ENCODE peak calls at places on chromosome 19, in five cellular contexts. E is iris pigment epithelial cell, L is fibroblast of the conjunctiva, I is EL, P is type B pancreatic cell. X is an unnamed sample.

GRCh38 chr19:42178791-42179500 is 38.5 kb downstream of the DEDD2 start:
- DNase-seq in P (no peak), L (no peak), E (no peak), I (no peak), X (no peak)

GRCh38 chr19:29851769-29852521 is 40.2 kb downstream of the CCNE1 start:
- DNase-seq in P (no peak), E (no peak), L (no peak), I (no peak), X (no peak)

GRCh38 chr19:31178833-31179470 is 170.3 kb downstream of the TSHZ3 start:
- DNase-seq in E (no peak), L (no peak), P (no peak), I (no peak), X (no peak)

GRCh38 chr19:14580623-14581237 is 2.2 kb upstream of the CLEC17A start:
- DNase-seq in P (no peak), I (no peak), E (no peak), L (no peak), X (no peak)

GRCh38 chr19:48997972-48998371 is 4.3 kb downstream of the RUVBL2 start:
- DNase-seq in L (peak; percentile 24), I (peak; percentile 71), P (no peak), E (peak; percentile 68), X (no peak)

GRCh38 chr19:16249826-16250434 is 52.2 kb downstream of the AP1M1 start:
- DNase-seq in L (peak; percentile 33), P (no peak), E (peak; percentile 17), I (peak; percentile 17), X (no peak)

GRCh38 chr19:38071647-38072046 is 152.4 kb downstream of the DPF1 start:
- DNase-seq in I (no peak), L (no peak), E (no peak), P (no peak), X (no peak)

GRCh38 chr19:48395170-48395455 is 1.6 kb downstream of the GRIN2D start:
- DNase-seq in E (no peak), L (no peak), P (no peak), I (no peak), X (no peak)

GRCh38 chr19:48466571-48467325 is 2.4 kb upstream of the CYTH2 start:
- DNase-seq in I (peak; percentile 77), P (no peak), E (peak; percentile 63), L (no peak), X (peak; percentile 35)

GRCh38 chr19:7917292-7918061 is 2.7 kb upstream of the SNAPC2 start:
- DNase-seq in P (no peak), E (peak; percentile 64), L (no peak), I (peak; percentile 62), X (no peak)

GRCh38 chr19:4638828-4639530 is at the start of gene TNFAIP8L1:
- DNase-seq in E (peak; percentile 94), P (peak; percentile 99), L (peak; percentile 88), I (peak; percentile 95), X (peak; percentile 88)

GRCh38 chr19:2720777-2721569 is at the start of gene DIRAS1:
- DNase-seq in I (no peak), E (no peak), P (peak; percentile 71), L (no peak), X (no peak)

GRCh38 chr19:3095375-3096191 is 1.4 kb downstream of the GNA11 start:
- DNase-seq in I (peak; percentile 27), L (no peak), E (no peak), P (no peak), X (no peak)

GRCh38 chr19:33220735-33221134 is 4.9 kb downstream of the SLC7A10 start:
- DNase-seq in P (no peak), L (no peak), I (no peak), E (no peak), X (no peak)

GRCh38 chr19:8515317-8515716 is 1.4 kb upstream of the ZNF414 start:
- DNase-seq in E (no peak), I (no peak), P (no peak), L (no peak), X (no peak)

GRCh38 chr19:37845932-37846331 is 60.5 kb downstream of the WDR87 start:
- DNase-seq in I (peak; percentile 13), P (no peak), E (peak; percentile 63), L (no peak), X (peak; percentile 15)

GRCh38 chr19:23460656-23461055 is 65.4 kb upstream of the ZNF91 start:
- DNase-seq in I (no peak), P (no peak), L (no peak), E (no peak), X (no peak)

GRCh38 chr19:35140898-35141626 is 2.0 kb upstream of the FXYD7 start:
- DNase-seq in P (peak; percentile 94), I (peak; percentile 89), E (peak; percentile 83), L (peak; percentile 79), X (peak; percentile 83)

GRCh38 chr19:275958-276646 is 15.1 kb downstream of the PLPP2 start:
- DNase-seq in E (no peak), I (no peak), P (peak; percentile 43), L (no peak), X (no peak)

GRCh38 chr19:33054623-33055022 is 10.1 kb downstream of the RHPN2 start:
- DNase-seq in I (no peak), P (no peak), E (no peak), L (no peak), X (no peak)

GRCh38 chr19:30437869-30438268 is 65.7 kb downstream of the ZNF536 start:
- DNase-seq in I (no peak), E (no peak), P (no peak), L (no peak), X (no peak)

GRCh38 chr19:7509625-7510024 is 6.3 kb upstream of the ZNF358 start:
- DNase-seq in I (no peak), E (no peak), L (no peak), P (no peak), X (no peak)

GRCh38 chr19:45569619-45570421 is 14.8 kb downstream of the OPA3 start:
- DNase-seq in E (peak; percentile 43), I (peak; percentile 48), L (no peak), P (no peak), X (no peak)

GRCh38 chr19:44745386-44745831 is 3.1 kb upstream of the BCL3 start:
- DNase-seq in I (peak; percentile 75), P (no peak), E (peak; percentile 75), L (peak; percentile 73), X (peak; percentile 89)

GRCh38 chr19:54921082-54921481 is 15.1 kb downstream of the NCR1 start:
- DNase-seq in E (no peak), I (no peak), P (no peak), L (no peak), X (no peak)

GRCh38 chr19:7326105-7326877 is 22.4 kb upstream of the ARHGEF18 start:
- DNase-seq in L (no peak), I (peak; percentile 32), E (peak; percentile 26), P (no peak), X (no peak)

GRCh38 chr19:21133633-21134032 is 8.2 kb upstream of the ZNF431 start:
- DNase-seq in E (no peak), I (no peak), P (no peak), L (no peak), X (peak; percentile 4)

GRCh38 chr19:34576292-34576691 is 94.7 kb downstream of the WTIP start:
- DNase-seq in I (no peak), P (no peak), E (no peak), L (no peak), X (no peak)

GRCh38 chr19:45346449-45346848 is 5.9 kb downstream of the KLC3 start:
- DNase-seq in E (no peak), L (no peak), P (no peak), I (no peak), X (no peak)

GRCh38 chr19:31408460-31409124 is 59.4 kb upstream of the TSHZ3 start:
- DNase-seq in L (peak; percentile 20), P (no peak), E (peak; percentile 83), I (peak; percentile 86), X (peak; percentile 66)

GRCh38 chr19:30393046-30393445 is 20.9 kb downstream of the ZNF536 start:
- DNase-seq in E (no peak), P (no peak), I (no peak), L (no peak), X (no peak)

GRCh38 chr19:33063356-33064116 is 1.2 kb downstream of the RHPN2 start:
- DNase-seq in L (no peak), I (no peak), P (no peak), E (peak; percentile 28), X (no peak)

GRCh38 chr19:1920644-1921043 is 15.4 kb downstream of the ADAT3 start:
- DNase-seq in I (no peak), P (no peak), E (no peak), L (no peak), X (no peak)